ENCODE peak calls at places on chromosomes 11 and 22, in four cellular contexts. Y, I, H and E are unnamed samples.

GRCh38 chr11:3123316-3123715 is 41.8 kb downstream of the OSBPL5 start:
- DNase-seq in Y (no peak), I (no peak), H (peak; percentile 45), E (no peak)

GRCh38 chr11:28072321-28072720 is 35.6 kb downstream of the KIF18A start:
- DNase-seq in Y (no peak), I (peak; percentile 36), H (peak; percentile 14), E (no peak)

GRCh38 chr11:95711162-95711944 is 78.2 kb downstream of the FAM76B start:
- DNase-seq in Y (no peak), I (peak; percentile 59), H (peak; percentile 81), E (peak; percentile 7)

GRCh38 chr11:43579919-43580276 is 100.6 kb upstream of the HSD17B12 start:
- DNase-seq in Y (no peak), I (no peak), H (no peak), E (no peak)

GRCh38 chr11:98090861-98091575 is 929.7 kb upstream of the CNTN5 start:
- DNase-seq in Y (no peak), I (no peak), H (no peak), E (no peak)

GRCh38 chr11:13090228-13090708 is 81.2 kb downstream of the RASSF10 start:
- DNase-seq in Y (no peak), I (no peak), H (no peak), E (no peak)

GRCh38 chr22:29308791-29309262 is 2.4 kb downstream of the GAS2L1 start:
- DNase-seq in Y (peak; percentile 37), I (peak; percentile 83), H (peak; percentile 75), E (peak; percentile 18)

GRCh38 chr11:119370486-119371046 is 10.9 kb downstream of the USP2 start:
- DNase-seq in Y (no peak), I (no peak), H (no peak), E (no peak)

GRCh38 chr11:34308821-34309585 is 48.8 kb downstream of the ABTB2 start:
- DNase-seq in Y (no peak), I (peak; percentile 22), H (peak; percentile 93), E (peak; percentile 48)

GRCh38 chr11:9759519-9760179 is 95.8 kb downstream of the SWAP70 start:
- DNase-seq in Y (peak; percentile 69), I (peak; percentile 100), H (peak; percentile 100), E (peak; percentile 99)

GRCh38 chr22:35467788-35468187 is 67.8 kb downstream of the MCM5 start:
- DNase-seq in Y (no peak), I (peak; percentile 20), H (peak; percentile 53), E (no peak)

GRCh38 chr11:62727007-62727832 is at the start of gene HNRNPUL2:
- DNase-seq in Y (peak; percentile 97), I (peak; percentile 99), H (peak; percentile 99), E (peak; percentile 96)

GRCh38 chr11:122882809-122883681 is 486 bp downstream of the JHY start:
- DNase-seq in Y (peak; percentile 57), I (no peak), H (peak; percentile 93), E (no peak)

GRCh38 chr11:130882138-130882551 is 34.1 kb downstream of the SNX19 start:
- DNase-seq in Y (no peak), I (peak; percentile 28), H (peak; percentile 5), E (no peak)

GRCh38 chr22:37633082-37633692 is 6.3 kb upstream of the SH3BP1 start:
- DNase-seq in Y (peak; percentile 52), I (peak; percentile 20), H (no peak), E (no peak)

GRCh38 chr22:33049125-33049729 is 9.0 kb downstream of the SYN3 start:
- DNase-seq in Y (peak; percentile 52), I (peak; percentile 53), H (peak; percentile 78), E (peak; percentile 34)

GRCh38 chr22:26406118-26406517 is 22.9 kb upstream of the ASPHD2 start:
- DNase-seq in Y (no peak), I (peak; percentile 55), H (peak; percentile 17), E (no peak)

GRCh38 chr11:114440121-114440860 is 1.0 kb downstream of the REXO2 start:
- DNase-seq in Y (no peak), I (no peak), H (peak; percentile 27), E (no peak)

GRCh38 chr22:50008151-50009040 is 4.2 kb downstream of the IL17REL start:
- DNase-seq in Y (no peak), I (no peak), H (no peak), E (no peak)

GRCh38 chr11:35165416-35166368 is 26.7 kb downstream of the CD44 start:
- DNase-seq in Y (peak; percentile 81), I (peak; percentile 88), H (peak; percentile 91), E (peak; percentile 71)

GRCh38 chr11:10108901-10109665 is 184.9 kb downstream of the SBF2 start:
- DNase-seq in Y (no peak), I (peak; percentile 53), H (peak; percentile 90), E (peak; percentile 55)

GRCh38 chr11:17266781-17267180 is 9.8 kb upstream of the NUCB2 start:
- DNase-seq in Y (no peak), I (no peak), H (no peak), E (no peak)

GRCh38 chr11:17263803-17264202 is 12.7 kb upstream of the NUCB2 start:
- DNase-seq in Y (no peak), I (peak; percentile 34), H (peak; percentile 17), E (no peak)

GRCh38 chr11:17272823-17273222 is 3.7 kb upstream of the NUCB2 start:
- DNase-seq in Y (no peak), I (no peak), H (no peak), E (no peak)

DNA sequence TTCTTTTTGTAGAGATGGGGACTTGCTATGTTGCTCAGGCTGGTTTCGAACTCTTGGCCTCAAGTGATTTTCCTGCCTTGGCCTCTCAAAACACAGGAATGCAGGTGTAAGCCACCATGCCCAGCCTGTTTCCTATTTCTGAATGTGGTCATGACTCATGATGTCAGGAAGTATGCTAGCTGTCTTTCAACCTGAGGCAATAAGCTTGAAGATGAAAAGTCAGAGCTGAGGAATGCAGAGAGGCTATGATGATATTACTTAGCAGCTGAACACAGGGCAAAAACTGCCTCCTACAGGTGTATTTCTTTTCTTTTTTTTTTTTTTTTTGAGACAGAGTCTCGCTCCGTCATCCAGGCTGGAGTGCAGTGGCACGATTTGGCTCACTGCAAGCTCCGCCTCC is 9.0 kb upstream of the NUCB2 start:
- DNase-seq in Y (no peak), I (peak; percentile 58), H (peak; percentile 66), E (no peak)
- TF ChIP-seq CTCF in Y (no peak), I (no peak), H (no peak), E (no peak)

GRCh38 chr22:27825174-27825573 is 23.6 kb upstream of the MN1 start:
- DNase-seq in Y (no peak), I (no peak), H (no peak), E (no peak)
- TF ChIP-seq CTCF in Y (no peak), I (peak; percentile 46), H (peak; percentile 28), E (peak; percentile 38)

DNA sequence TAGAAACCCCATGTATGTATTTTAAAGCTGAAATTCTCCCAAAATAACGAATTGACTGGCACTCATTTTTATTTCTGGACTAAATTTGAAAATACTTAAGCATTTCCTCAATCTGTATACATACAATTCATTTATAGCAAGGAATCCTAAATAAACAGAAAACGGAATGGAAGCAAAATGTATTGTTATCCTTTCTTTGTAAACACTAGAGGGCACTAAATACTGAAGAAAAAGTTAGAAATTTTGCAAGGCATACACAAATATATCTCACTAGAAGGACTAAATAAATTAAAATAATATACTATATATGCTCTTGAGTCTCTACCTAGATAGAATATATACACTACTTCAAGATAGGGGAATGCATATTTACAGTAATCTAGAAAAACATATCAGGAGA is 23.1 kb upstream of the ANO5 start:
- DNase-seq in Y (no peak), I (no peak), H (no peak), E (no peak)
- TF ChIP-seq CTCF in Y (no peak), I (peak; percentile 2), H (peak; percentile 36), E (no peak)

GRCh38 chr11:110075822-110076208 is 17.4 kb upstream of the ZC3H12C start:
- DNase-seq in Y (no peak), I (no peak), H (no peak), E (no peak)

GRCh38 chr11:110077318-110077717 is 15.9 kb upstream of the ZC3H12C start:
- DNase-seq in Y (no peak), I (no peak), H (no peak), E (no peak)

GRCh38 chr11:110075087-110075821 is 17.9 kb upstream of the ZC3H12C start:
- DNase-seq in Y (no peak), I (peak; percentile 15), H (peak; percentile 21), E (no peak)

GRCh38 chr11:110076388-110076965 is 16.7 kb upstream of the ZC3H12C start:
- DNase-seq in Y (no peak), I (no peak), H (peak; percentile 32), E (no peak)

GRCh38 chr11:110074499-110074898 is 18.7 kb upstream of the ZC3H12C start:
- DNase-seq in Y (no peak), I (no peak), H (no peak), E (no peak)
- TF ChIP-seq CTCF in Y (no peak), I (no peak), H (no peak), E (no peak)

DNA sequence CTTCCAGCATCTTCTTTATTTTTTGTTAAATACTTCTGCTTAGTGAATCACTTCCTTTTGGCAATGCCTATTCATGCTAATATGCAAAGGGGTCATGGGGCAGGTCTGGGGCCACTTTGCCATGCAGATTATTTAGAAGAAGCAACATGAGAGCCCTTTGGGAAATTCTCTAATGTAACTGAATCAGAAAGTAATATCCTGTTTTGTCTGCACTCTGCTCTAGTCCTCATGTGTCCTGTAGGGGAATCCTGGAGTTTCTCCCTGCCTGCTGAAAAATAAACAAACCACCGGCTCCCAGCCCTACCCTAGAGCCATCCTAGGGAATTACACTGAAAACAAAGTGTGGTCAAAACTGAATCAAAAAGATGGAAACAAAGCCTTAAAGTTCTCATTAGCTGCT is 176.4 kb upstream of the POU2AF2 start:
- DNase-seq in Y (no peak), I (peak; percentile 86), H (no peak), E (no peak)
- TF ChIP-seq CTCF in Y (no peak), I (peak; percentile 47), H (no peak), E (peak; percentile 45)

DNA sequence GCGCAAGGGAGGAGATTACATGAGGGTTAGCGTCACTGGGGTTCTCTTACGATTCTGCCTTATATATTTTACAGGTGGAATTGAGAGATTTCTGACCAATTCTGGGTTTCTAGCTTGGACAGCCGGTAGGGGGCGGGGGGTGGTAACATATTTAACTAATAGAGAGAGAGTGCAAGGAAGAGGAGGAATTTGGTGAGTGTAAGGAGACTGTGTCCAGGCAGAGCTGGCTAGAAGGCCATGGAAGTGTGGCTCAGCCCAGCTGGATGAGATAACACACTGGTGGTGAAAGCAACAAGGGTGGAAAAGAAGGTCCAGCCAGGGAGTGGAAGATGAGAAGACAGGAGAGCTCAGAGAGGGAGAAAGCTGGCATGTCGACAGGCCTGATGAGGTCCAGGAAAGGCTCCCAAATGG is 56.5 kb downstream of the ST3GAL4 start:
- DNase-seq in Y (no peak), I (no peak), H (peak; percentile 42), E (no peak)
- TF ChIP-seq CTCF in Y (no peak), I (peak; percentile 6), H (peak; percentile 43), E (peak; percentile 36)

GRCh38 chr22:21672107-21672629 is 6.4 kb downstream of the PPIL2 start:
- DNase-seq in Y (no peak), I (no peak), H (no peak), E (no peak)
- TF ChIP-seq CTCF in Y (no peak), I (no peak), H (no peak), E (no peak)

DNA sequence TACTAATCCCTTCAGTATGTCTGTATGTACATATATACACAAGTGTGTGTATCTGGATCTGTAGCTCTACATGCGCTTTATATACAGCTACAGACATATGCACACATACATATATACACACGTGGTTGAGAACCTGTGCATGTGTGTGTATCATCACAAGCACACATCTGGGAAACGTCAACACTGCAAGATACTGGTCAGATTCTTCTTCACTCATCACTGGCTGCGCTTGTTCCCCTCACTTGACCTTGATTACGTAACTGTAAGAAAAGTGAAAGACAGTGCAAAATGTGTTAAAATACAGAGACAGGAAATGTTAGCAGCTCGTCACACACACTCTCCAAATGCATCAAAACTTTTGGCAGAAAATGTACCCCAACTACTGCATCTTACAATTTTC is 51.8 kb upstream of the MN1 start:
- DNase-seq in Y (no peak), I (no peak), H (peak; percentile 72), E (no peak)
- TF ChIP-seq CTCF in Y (no peak), I (no peak), H (no peak), E (no peak)